ENCODE peak calls at places on chromosome 21, in eight cellular contexts. One of them, this sample, is unnamed.

GRCh38 chr21:45323487-45324380 is 36.0 kb upstream of the POFUT2 start:
- DNase-seq in iris pigment epithelial cell: no peak
- DNase-seq in T-helper 1 cell: no peak
- DNase-seq in activated CD4-positive, alpha-beta T cell treated with anti-CD3 and anti-CD28 coated beads, Interleukin-2, amount 10 ng/mL, durations not matched to agents 7 days and 5 days: no peak
- DNase-seq in stimulated activated CD8-positive, alpha-beta memory T cell treated with anti-CD3 and anti-CD28 coated beads, Interleukin-4, amount 100 ng/mL, for 1 hour: no peak
- DNase-seq in LoVo: no peak
- DNase-seq in uterus: no peak
- DNase-seq in GF-D8: no peak
- DNase-seq in this sample: no peak

GRCh38 chr21:35428489-35428888 is 379.4 kb upstream of the RUNX1 start:
- DNase-seq in stimulated activated CD8-positive, alpha-beta memory T cell treated with anti-CD3 and anti-CD28 coated beads, Interleukin-4, amount 100 ng/mL, for 1 hour: no peak
- DNase-seq in uterus: no peak
- DNase-seq in activated CD4-positive, alpha-beta T cell treated with anti-CD3 and anti-CD28 coated beads, Interleukin-2, amount 10 ng/mL, durations not matched to agents 7 days and 5 days: peak; percentile 49
- DNase-seq in GF-D8: no peak
- DNase-seq in iris pigment epithelial cell: peak; percentile 33
- DNase-seq in LoVo: no peak
- DNase-seq in T-helper 1 cell: peak; percentile 15
- DNase-seq in this sample: no peak

GRCh38 chr21:26965567-26966359 is 1.1 kb downstream of the ADAMTS5 start:
- DNase-seq in uterus: peak; percentile 83
- DNase-seq in LoVo: no peak
- DNase-seq in iris pigment epithelial cell: no peak
- DNase-seq in stimulated activated CD8-positive, alpha-beta memory T cell treated with anti-CD3 and anti-CD28 coated beads, Interleukin-4, amount 100 ng/mL, for 1 hour: no peak
- DNase-seq in activated CD4-positive, alpha-beta T cell treated with anti-CD3 and anti-CD28 coated beads, Interleukin-2, amount 10 ng/mL, durations not matched to agents 7 days and 5 days: no peak
- DNase-seq in GF-D8: no peak
- DNase-seq in T-helper 1 cell: no peak
- DNase-seq in this sample: no peak

GRCh38 chr21:36466061-36466511 is 13.8 kb downstream of the CLDN14 start:
- DNase-seq in GF-D8: no peak
- DNase-seq in iris pigment epithelial cell: no peak
- DNase-seq in stimulated activated CD8-positive, alpha-beta memory T cell treated with anti-CD3 and anti-CD28 coated beads, Interleukin-4, amount 100 ng/mL, for 1 hour: no peak
- DNase-seq in uterus: no peak
- DNase-seq in LoVo: no peak
- DNase-seq in activated CD4-positive, alpha-beta T cell treated with anti-CD3 and anti-CD28 coated beads, Interleukin-2, amount 10 ng/mL, durations not matched to agents 7 days and 5 days: no peak
- DNase-seq in T-helper 1 cell: no peak
- DNase-seq in this sample: no peak

GRCh38 chr21:26846036-26846931 is 1.1 kb upstream of the ADAMTS1 start:
- DNase-seq in GF-D8: no peak
- DNase-seq in activated CD4-positive, alpha-beta T cell treated with anti-CD3 and anti-CD28 coated beads, Interleukin-2, amount 10 ng/mL, durations not matched to agents 7 days and 5 days: no peak
- DNase-seq in iris pigment epithelial cell: peak; percentile 77
- DNase-seq in stimulated activated CD8-positive, alpha-beta memory T cell treated with anti-CD3 and anti-CD28 coated beads, Interleukin-4, amount 100 ng/mL, for 1 hour: no peak
- DNase-seq in LoVo: no peak
- DNase-seq in T-helper 1 cell: no peak
- DNase-seq in uterus: peak; percentile 91
- DNase-seq in this sample: no peak

GRCh38 chr21:36479415-36480402 is at the start of gene CLDN14:
- DNase-seq in GF-D8: no peak
- DNase-seq in activated CD4-positive, alpha-beta T cell treated with anti-CD3 and anti-CD28 coated beads, Interleukin-2, amount 10 ng/mL, durations not matched to agents 7 days and 5 days: no peak
- DNase-seq in LoVo: no peak
- DNase-seq in stimulated activated CD8-positive, alpha-beta memory T cell treated with anti-CD3 and anti-CD28 coated beads, Interleukin-4, amount 100 ng/mL, for 1 hour: no peak
- DNase-seq in uterus: no peak
- DNase-seq in T-helper 1 cell: no peak
- DNase-seq in iris pigment epithelial cell: peak; percentile 20
- DNase-seq in this sample: no peak

GRCh38 chr21:46111857-46112730 is 14.2 kb downstream of the COL6A2 start:
- DNase-seq in GF-D8: no peak
- DNase-seq in stimulated activated CD8-positive, alpha-beta memory T cell treated with anti-CD3 and anti-CD28 coated beads, Interleukin-4, amount 100 ng/mL, for 1 hour: no peak
- DNase-seq in LoVo: no peak
- DNase-seq in activated CD4-positive, alpha-beta T cell treated with anti-CD3 and anti-CD28 coated beads, Interleukin-2, amount 10 ng/mL, durations not matched to agents 7 days and 5 days: no peak
- DNase-seq in iris pigment epithelial cell: no peak
- DNase-seq in T-helper 1 cell: no peak
- DNase-seq in uterus: peak; percentile 27
- DNase-seq in this sample: no peak

GRCh38 chr21:43975469-43976098 is 36.5 kb upstream of the TRAPPC10 start:
- DNase-seq in stimulated activated CD8-positive, alpha-beta memory T cell treated with anti-CD3 and anti-CD28 coated beads, Interleukin-4, amount 100 ng/mL, for 1 hour: peak; percentile 50
- DNase-seq in iris pigment epithelial cell: peak; percentile 61
- DNase-seq in GF-D8: peak; percentile 10
- DNase-seq in activated CD4-positive, alpha-beta T cell treated with anti-CD3 and anti-CD28 coated beads, Interleukin-2, amount 10 ng/mL, durations not matched to agents 7 days and 5 days: peak; percentile 87
- DNase-seq in T-helper 1 cell: peak; percentile 71
- DNase-seq in LoVo: peak; percentile 44
- DNase-seq in uterus: peak; percentile 81
- DNase-seq in this sample: peak; percentile 56

GRCh38 chr21:46153259-46154154 is 1.9 kb downstream of the FTCD start:
- DNase-seq in stimulated activated CD8-positive, alpha-beta memory T cell treated with anti-CD3 and anti-CD28 coated beads, Interleukin-4, amount 100 ng/mL, for 1 hour: no peak
- DNase-seq in LoVo: no peak
- DNase-seq in T-helper 1 cell: peak; percentile 30
- DNase-seq in uterus: peak; percentile 74
- DNase-seq in activated CD4-positive, alpha-beta T cell treated with anti-CD3 and anti-CD28 coated beads, Interleukin-2, amount 10 ng/mL, durations not matched to agents 7 days and 5 days: peak; percentile 47
- DNase-seq in GF-D8: no peak
- DNase-seq in iris pigment epithelial cell: peak; percentile 33
- DNase-seq in this sample: no peak

GRCh38 chr21:45304161-45304830 is 16.6 kb upstream of the POFUT2 start:
- DNase-seq in iris pigment epithelial cell: no peak
- DNase-seq in LoVo: no peak
- DNase-seq in GF-D8: no peak
- DNase-seq in activated CD4-positive, alpha-beta T cell treated with anti-CD3 and anti-CD28 coated beads, Interleukin-2, amount 10 ng/mL, durations not matched to agents 7 days and 5 days: no peak
- DNase-seq in T-helper 1 cell: no peak
- DNase-seq in uterus: peak; percentile 15
- DNase-seq in stimulated activated CD8-positive, alpha-beta memory T cell treated with anti-CD3 and anti-CD28 coated beads, Interleukin-4, amount 100 ng/mL, for 1 hour: no peak
- DNase-seq in this sample: no peak

GRCh38 chr21:32136546-32136945 is 142.3 kb downstream of the MIS18A start:
- DNase-seq in uterus: no peak
- DNase-seq in LoVo: no peak
- DNase-seq in T-helper 1 cell: no peak
- DNase-seq in activated CD4-positive, alpha-beta T cell treated with anti-CD3 and anti-CD28 coated beads, Interleukin-2, amount 10 ng/mL, durations not matched to agents 7 days and 5 days: no peak
- DNase-seq in stimulated activated CD8-positive, alpha-beta memory T cell treated with anti-CD3 and anti-CD28 coated beads, Interleukin-4, amount 100 ng/mL, for 1 hour: no peak
- DNase-seq in iris pigment epithelial cell: no peak
- DNase-seq in GF-D8: no peak
- DNase-seq in this sample: no peak

GRCh38 chr21:34593423-34593822 is 21.5 kb downstream of the RCAN1 start:
- DNase-seq in stimulated activated CD8-positive, alpha-beta memory T cell treated with anti-CD3 and anti-CD28 coated beads, Interleukin-4, amount 100 ng/mL, for 1 hour: no peak
- DNase-seq in LoVo: no peak
- DNase-seq in iris pigment epithelial cell: no peak
- DNase-seq in GF-D8: no peak
- DNase-seq in T-helper 1 cell: no peak
- DNase-seq in uterus: no peak
- DNase-seq in activated CD4-positive, alpha-beta T cell treated with anti-CD3 and anti-CD28 coated beads, Interleukin-2, amount 10 ng/mL, durations not matched to agents 7 days and 5 days: no peak
- DNase-seq in this sample: no peak

GRCh38 chr21:33443174-33443573 is 36.6 kb downstream of the TMEM50B start:
- DNase-seq in LoVo: no peak
- DNase-seq in iris pigment epithelial cell: no peak
- DNase-seq in T-helper 1 cell: no peak
- DNase-seq in stimulated activated CD8-positive, alpha-beta memory T cell treated with anti-CD3 and anti-CD28 coated beads, Interleukin-4, amount 100 ng/mL, for 1 hour: no peak
- DNase-seq in GF-D8: no peak
- DNase-seq in uterus: no peak
- DNase-seq in activated CD4-positive, alpha-beta T cell treated with anti-CD3 and anti-CD28 coated beads, Interleukin-2, amount 10 ng/mL, durations not matched to agents 7 days and 5 days: no peak
- DNase-seq in this sample: no peak

GRCh38 chr21:45055861-45056260 is 18.5 kb upstream of the ADARB1 start:
- DNase-seq in iris pigment epithelial cell: no peak
- DNase-seq in GF-D8: no peak
- DNase-seq in LoVo: no peak
- DNase-seq in stimulated activated CD8-positive, alpha-beta memory T cell treated with anti-CD3 and anti-CD28 coated beads, Interleukin-4, amount 100 ng/mL, for 1 hour: no peak
- DNase-seq in activated CD4-positive, alpha-beta T cell treated with anti-CD3 and anti-CD28 coated beads, Interleukin-2, amount 10 ng/mL, durations not matched to agents 7 days and 5 days: no peak
- DNase-seq in T-helper 1 cell: no peak
- DNase-seq in uterus: no peak
- DNase-seq in this sample: peak; percentile 66

GRCh38 chr21:45542242-45542666 is at the start of gene SLC19A1:
- DNase-seq in iris pigment epithelial cell: peak; percentile 54
- DNase-seq in activated CD4-positive, alpha-beta T cell treated with anti-CD3 and anti-CD28 coated beads, Interleukin-2, amount 10 ng/mL, durations not matched to agents 7 days and 5 days: peak; percentile 74
- DNase-seq in GF-D8: no peak
- DNase-seq in uterus: peak; percentile 70
- DNase-seq in T-helper 1 cell: peak; percentile 75
- DNase-seq in stimulated activated CD8-positive, alpha-beta memory T cell treated with anti-CD3 and anti-CD28 coated beads, Interleukin-4, amount 100 ng/mL, for 1 hour: no peak
- DNase-seq in LoVo: peak; percentile 76
- DNase-seq in this sample: peak; percentile 26

GRCh38 chr21:41283211-41283818 is 33.3 kb upstream of the FAM3B start:
- DNase-seq in stimulated activated CD8-positive, alpha-beta memory T cell treated with anti-CD3 and anti-CD28 coated beads, Interleukin-4, amount 100 ng/mL, for 1 hour: peak; percentile 7
- DNase-seq in LoVo: peak; percentile 78
- DNase-seq in GF-D8: peak; percentile 47
- DNase-seq in T-helper 1 cell: no peak
- DNase-seq in activated CD4-positive, alpha-beta T cell treated with anti-CD3 and anti-CD28 coated beads, Interleukin-2, amount 10 ng/mL, durations not matched to agents 7 days and 5 days: peak; percentile 73
- DNase-seq in iris pigment epithelial cell: peak; percentile 84
- DNase-seq in uterus: peak; percentile 39
- DNase-seq in this sample: peak; percentile 70

GRCh38 chr21:35838350-35838749 is 222.0 kb downstream of the SETD4 start:
- DNase-seq in stimulated activated CD8-positive, alpha-beta memory T cell treated with anti-CD3 and anti-CD28 coated beads, Interleukin-4, amount 100 ng/mL, for 1 hour: no peak
- DNase-seq in LoVo: no peak
- DNase-seq in uterus: no peak
- DNase-seq in activated CD4-positive, alpha-beta T cell treated with anti-CD3 and anti-CD28 coated beads, Interleukin-2, amount 10 ng/mL, durations not matched to agents 7 days and 5 days: no peak
- DNase-seq in T-helper 1 cell: no peak
- DNase-seq in GF-D8: no peak
- DNase-seq in iris pigment epithelial cell: no peak
- DNase-seq in this sample: no peak

GRCh38 chr21:32364387-32364786 is 28.4 kb downstream of the URB1 start:
- DNase-seq in T-helper 1 cell: no peak
- DNase-seq in uterus: no peak
- DNase-seq in GF-D8: no peak
- DNase-seq in LoVo: no peak
- DNase-seq in iris pigment epithelial cell: peak; percentile 64
- DNase-seq in stimulated activated CD8-positive, alpha-beta memory T cell treated with anti-CD3 and anti-CD28 coated beads, Interleukin-4, amount 100 ng/mL, for 1 hour: no peak
- DNase-seq in activated CD4-positive, alpha-beta T cell treated with anti-CD3 and anti-CD28 coated beads, Interleukin-2, amount 10 ng/mL, durations not matched to agents 7 days and 5 days: no peak
- DNase-seq in this sample: peak; percentile 59

GRCh38 chr21:34018910-34019309 is 54.5 kb upstream of the MRPS6 start:
- DNase-seq in iris pigment epithelial cell: no peak
- DNase-seq in activated CD4-positive, alpha-beta T cell treated with anti-CD3 and anti-CD28 coated beads, Interleukin-2, amount 10 ng/mL, durations not matched to agents 7 days and 5 days: no peak
- DNase-seq in uterus: no peak
- DNase-seq in GF-D8: no peak
- DNase-seq in T-helper 1 cell: no peak
- DNase-seq in stimulated activated CD8-positive, alpha-beta memory T cell treated with anti-CD3 and anti-CD28 coated beads, Interleukin-4, amount 100 ng/mL, for 1 hour: no peak
- DNase-seq in LoVo: no peak
- DNase-seq in this sample: no peak

GRCh38 chr21:46227811-46228344 is 696 bp downstream of the LSS start:
- DNase-seq in activated CD4-positive, alpha-beta T cell treated with anti-CD3 and anti-CD28 coated beads, Interleukin-2, amount 10 ng/mL, durations not matched to agents 7 days and 5 days: no peak
- DNase-seq in iris pigment epithelial cell: peak; percentile 8
- DNase-seq in LoVo: no peak
- DNase-seq in GF-D8: no peak
- DNase-seq in stimulated activated CD8-positive, alpha-beta memory T cell treated with anti-CD3 and anti-CD28 coated beads, Interleukin-4, amount 100 ng/mL, for 1 hour: no peak
- DNase-seq in uterus: no peak
- DNase-seq in T-helper 1 cell: no peak
- DNase-seq in this sample: no peak

GRCh38 chr21:44650973-44651675 is 3.3 kb downstream of the KRTAP12-4 start:
- DNase-seq in stimulated activated CD8-positive, alpha-beta memory T cell treated with anti-CD3 and anti-CD28 coated beads, Interleukin-4, amount 100 ng/mL, for 1 hour: no peak
- DNase-seq in GF-D8: no peak
- DNase-seq in LoVo: no peak
- DNase-seq in T-helper 1 cell: no peak
- DNase-seq in uterus: no peak
- DNase-seq in iris pigment epithelial cell: no peak
- DNase-seq in activated CD4-positive, alpha-beta T cell treated with anti-CD3 and anti-CD28 coated beads, Interleukin-2, amount 10 ng/mL, durations not matched to agents 7 days and 5 days: no peak
- DNase-seq in this sample: peak; percentile 68

GRCh38 chr21:37198989-37199924 is 67.9 kb downstream of the VPS26C start:
- DNase-seq in uterus: no peak
- DNase-seq in LoVo: no peak
- DNase-seq in activated CD4-positive, alpha-beta T cell treated with anti-CD3 and anti-CD28 coated beads, Interleukin-2, amount 10 ng/mL, durations not matched to agents 7 days and 5 days: no peak
- DNase-seq in GF-D8: no peak
- DNase-seq in T-helper 1 cell: no peak
- DNase-seq in iris pigment epithelial cell: peak; percentile 89
- DNase-seq in stimulated activated CD8-positive, alpha-beta memory T cell treated with anti-CD3 and anti-CD28 coated beads, Interleukin-4, amount 100 ng/mL, for 1 hour: no peak
- DNase-seq in this sample: no peak